ENCODE peak calls at places on chromosomes 6 and 20, in ten cellular contexts. M is lower lobe of right lung, R is colonic mucosa, T is cardiac muscle cell, F is heart left ventricle, P is IMR-90, L is psoas muscle, S is keratinocyte, K is kidney epithelial cell, O is astrocyte of the cerebellum. U is an unnamed sample.

GRCh38 chr6:129340983-129341382 is 369.0 kb downstream of the ARHGAP18 start:
- DNase-seq in T (peak; percentile 94), S (no peak), L (peak; percentile 17), R (no peak), M (no peak), O (peak; percentile 92), P (peak; percentile 96), F (no peak), K (no peak), U (no peak)

GRCh38 chr20:32168184-32168910 is 39.2 kb downstream of the PLAGL2 start:
- DNase-seq in R (no peak), F (no peak), T (peak; percentile 77), O (peak; percentile 19), K (no peak), M (no peak), S (no peak), P (peak; percentile 58), L (no peak), U (no peak)

GRCh38 chr20:20459726-20460125 is 91.8 kb downstream of the INSM1 start:
- DNase-seq in F (no peak), P (peak; percentile 58), R (no peak), L (no peak), M (no peak), T (no peak), S (no peak), K (no peak), O (no peak), U (no peak)

GRCh38 chr6:149234051-149234962 is 83.2 kb upstream of the TAB2 start:
- DNase-seq in K (no peak), L (no peak), R (no peak), O (no peak), S (peak; percentile 49), M (no peak), F (no peak), T (no peak), P (peak; percentile 52), U (no peak)

GRCh38 chr6:139027620-139028182 is 844 bp upstream of the ABRACL start:
- DNase-seq in K (no peak), M (no peak), T (peak; percentile 40), O (no peak), L (no peak), F (no peak), R (peak; percentile 63), P (peak; percentile 63), S (peak; percentile 13), U (peak; percentile 77)

GRCh38 chr6:116476021-116476678 is 15.0 kb downstream of the CALHM6 start:
- DNase-seq in O (no peak), P (peak; percentile 24), R (no peak), K (no peak), T (no peak), M (no peak), S (no peak), L (no peak), F (no peak), U (peak; percentile 73)

GRCh38 chr20:63775096-63775978 is 35.8 kb downstream of the SLC2A4RG start:
- DNase-seq in K (no peak), R (no peak), S (no peak), M (no peak), O (peak; percentile 23), F (no peak), P (peak; percentile 19), L (peak; percentile 59), T (peak; percentile 51), U (peak; percentile 57)

GRCh38 chr6:162671580-162672165 is 55.9 kb downstream of the PRKN start:
- DNase-seq in F (peak; percentile 55), M (no peak), S (no peak), T (no peak), L (no peak), P (no peak), R (no peak), K (no peak), O (no peak), U (no peak)

GRCh38 chr20:32685541-32686529 is 12.1 kb upstream of the C20orf203 start:
- DNase-seq in K (no peak), P (peak; percentile 93), L (peak; percentile 56), R (no peak), S (no peak), F (peak; percentile 47), T (peak; percentile 85), M (no peak), O (peak; percentile 72), U (no peak)

GRCh38 chr6:14467591-14467990 is 350.0 kb downstream of the CD83 start:
- DNase-seq in F (no peak), L (no peak), T (no peak), P (peak; percentile 80), S (no peak), O (no peak), K (no peak), M (no peak), R (no peak), U (no peak)

GRCh38 chr6:15523679-15524630 is 138.9 kb downstream of the DTNBP1 start:
- DNase-seq in F (no peak), O (no peak), M (no peak), T (no peak), P (no peak), L (no peak), S (no peak), R (no peak), K (no peak), U (no peak)

GRCh38 chr6:145633981-145634627 is 101.2 kb downstream of the EPM2A start:
- DNase-seq in L (peak; percentile 81), F (peak; percentile 83), P (peak; percentile 76), K (no peak), T (peak; percentile 89), R (peak; percentile 91), M (peak; percentile 75), O (peak; percentile 75), S (peak; percentile 35), U (peak; percentile 92)

GRCh38 chr6:53436904-53437303 is 88.2 kb upstream of the ELOVL5 start:
- DNase-seq in T (peak; percentile 52), S (no peak), P (peak; percentile 17), M (no peak), F (no peak), R (no peak), O (no peak), L (no peak), K (no peak), U (no peak)

GRCh38 chr6:159654483-159655098 is 38.5 kb downstream of the SOD2 start:
- DNase-seq in P (peak; percentile 67), L (no peak), R (no peak), K (peak; percentile 19), F (no peak), T (peak; percentile 84), O (peak; percentile 59), M (no peak), S (peak; percentile 7), U (peak; percentile 94)

GRCh38 chr6:131954775-131955107 is 3.6 kb upstream of the CCN2 start:
- DNase-seq in T (peak; percentile 99), K (peak; percentile 91), O (peak; percentile 99), F (peak; percentile 43), R (peak; percentile 83), M (peak; percentile 63), S (no peak), L (no peak), P (peak; percentile 99), U (no peak)

GRCh38 chr20:22773326-22773725 is 189.0 kb upstream of the FOXA2 start:
- DNase-seq in K (peak; percentile 51), P (no peak), S (no peak), L (no peak), T (peak; percentile 40), F (no peak), R (no peak), O (no peak), M (no peak), U (no peak)
- H3K4me3 ChIP-seq in K (no peak overlapping the region), P (no peak overlapping the region), S (no peak overlapping the region), L (no peak overlapping the region), T (no peak overlapping the region), F (no peak overlapping the region), R (no peak overlapping the region), O (no peak overlapping the region), M (no peak overlapping the region), U (no peak overlapping the region)

DNA sequence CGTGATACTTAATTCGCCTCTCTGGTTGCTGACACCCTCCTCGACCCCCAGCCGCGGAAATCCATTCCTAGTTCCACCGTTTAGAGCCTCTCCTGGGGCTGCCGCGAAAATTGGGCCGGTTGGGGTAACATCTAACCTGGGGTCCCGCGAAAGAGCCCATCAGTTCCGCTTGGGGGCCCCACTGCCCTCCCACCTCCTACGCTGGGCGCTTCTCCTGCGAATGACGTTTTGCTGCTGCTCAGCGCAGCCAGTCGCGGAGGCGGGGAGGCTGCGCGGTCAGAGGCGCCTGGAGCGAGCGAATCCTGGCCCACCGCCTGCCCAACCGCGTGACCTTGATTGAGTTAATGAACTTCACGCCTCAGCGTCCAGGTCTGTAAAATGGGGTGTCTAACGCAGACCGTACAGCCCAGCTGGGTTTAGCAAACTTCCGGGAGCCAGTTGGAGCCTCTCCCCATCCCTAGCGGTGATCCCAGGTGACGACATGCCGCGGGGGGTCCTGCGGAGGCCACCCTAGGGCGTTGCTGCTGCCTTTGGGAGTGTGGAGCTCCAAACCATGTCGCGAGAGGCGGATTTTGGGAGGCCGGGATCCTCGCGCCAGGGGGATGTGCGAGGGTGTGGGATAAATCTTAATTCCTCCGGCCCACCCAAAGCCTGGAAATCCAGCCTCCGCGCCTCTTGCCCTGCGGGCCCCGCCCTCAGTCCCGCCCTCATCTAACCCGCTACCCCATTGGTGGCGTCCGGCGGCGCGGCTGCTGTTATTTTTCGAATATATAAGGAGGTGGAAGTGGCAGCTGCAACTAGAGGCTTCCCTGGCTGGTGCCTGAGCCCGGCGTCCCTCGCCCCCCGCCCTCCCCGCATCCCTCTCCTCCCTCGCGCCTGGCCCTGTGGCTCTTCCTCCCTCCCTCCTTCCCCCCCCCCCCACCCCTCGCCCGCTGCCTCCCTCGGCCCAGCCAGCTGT is at the start of gene CDC25B:
- DNase-seq in L (peak; percentile 95), P (peak; percentile 83), O (peak; percentile 66), R (peak; percentile 97), F (peak; percentile 93), K (no peak), T (peak; percentile 93), M (peak; percentile 96), S (no peak), U (peak; percentile 96)
- H3K4me3 ChIP-seq in L (peak within 1 kb of the TSS; percentile 86), P (peak within 1 kb of the TSS; percentile 82), O (peak within 1 kb of the TSS; percentile 58), R (peak within 1 kb of the TSS; percentile 84), F (peak within 1 kb of the TSS; percentile 88), K (peak within 1 kb of the TSS; percentile 83), T (peak within 1 kb of the TSS; percentile 49), M (peak within 1 kb of the TSS; percentile 79), S (peak within 1 kb of the TSS; percentile 90), U (peak within 1 kb of the TSS; percentile 78)

GRCh38 chr6:38354905-38355304 is 284.8 kb downstream of the BTBD9 start:
- DNase-seq in R (no peak), T (peak; percentile 2), K (no peak), F (no peak), L (no peak), M (no peak), S (no peak), P (no peak), O (no peak), U (no peak)
- H3K4me3 ChIP-seq in R (no peak overlapping the region), T (no peak overlapping the region), K (no peak overlapping the region), F (peak overlapping the region; percentile 4), L (no peak overlapping the region), M (no peak overlapping the region), S (no peak overlapping the region), P (no peak overlapping the region), O (no peak overlapping the region), U (no peak overlapping the region)

DNA sequence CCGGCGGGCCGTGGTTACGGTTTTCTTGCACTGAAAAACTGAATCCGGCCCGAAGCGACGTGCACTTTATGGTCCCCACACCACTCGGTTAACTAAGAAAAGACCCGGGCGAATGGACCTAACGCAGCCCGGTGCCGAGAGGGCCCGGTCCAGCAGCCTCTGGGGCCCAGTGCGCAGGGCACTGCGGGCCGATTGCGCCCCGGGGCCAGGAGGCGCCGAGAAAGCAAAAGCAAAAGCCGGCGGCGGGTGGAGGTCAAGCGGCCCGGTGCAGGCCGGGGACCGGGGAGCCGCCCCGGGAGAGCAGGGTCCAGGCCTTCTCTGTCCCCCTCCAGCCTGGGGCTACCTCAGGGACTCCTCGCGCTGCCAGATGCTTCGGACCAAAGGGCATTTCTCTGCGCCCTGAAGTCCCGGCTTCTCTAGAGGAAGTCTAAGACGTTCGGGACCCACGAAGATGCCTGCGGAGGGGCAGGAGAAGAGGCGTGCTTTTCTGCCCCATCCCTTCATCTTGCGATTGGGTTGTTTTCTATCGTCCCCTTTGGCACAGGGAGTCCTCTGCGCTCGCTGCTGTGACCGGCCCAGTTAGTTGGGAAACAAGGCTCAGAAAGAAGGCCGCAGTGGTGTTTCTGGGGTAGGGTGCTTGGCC is 4.4 kb downstream of the FOXF2 start:
- DNase-seq in S (no peak), O (no peak), R (no peak), M (no peak), K (no peak), T (no peak), L (no peak), F (no peak), P (no peak), U (no peak)
- H3K4me3 ChIP-seq in S (no peak overlapping the region), O (no peak overlapping the region), R (peak overlapping the region; percentile 31), M (peak overlapping the region; percentile 49), K (no peak overlapping the region), T (peak overlapping the region; percentile 9), L (peak overlapping the region; percentile 47), F (peak overlapping the region; percentile 32), P (peak overlapping the region; percentile 58), U (no peak overlapping the region)